ENCODE peak calls at places on chromosomes 2 and 18, in four cellular contexts. P is A549, V is HCT116, L is IMR-90. S is an unnamed sample.

GRCh38 chr2:219570924-219571310 is 422 bp downstream of the OBSL1 start:
- DNase-seq in L (peak), P (no peak), V (no peak), S (no peak)

GRCh38 chr2:15772196-15772595 is 168.2 kb upstream of the MYCN start:
- DNase-seq in P (no peak), V (no peak), L (no peak), S (no peak)

GRCh38 chr18:14920976-14921375 is 173.0 kb downstream of the ANKRD30B start:
- DNase-seq in P (no peak), L (no peak), V (no peak), S (no peak)

GRCh38 chr2:42102606-42103450 is 55.0 kb downstream of the PKDCC start:
- DNase-seq in L (no peak), V (no peak), P (no peak), S (peak)

GRCh38 chr2:174777334-174777733 is 13.1 kb upstream of the CHRNA1 start:
- DNase-seq in V (no peak), P (no peak), L (peak), S (no peak)

GRCh38 chr2:45964226-45964841 is 312.9 kb downstream of the PRKCE start:
- DNase-seq in L (peak), P (peak), V (peak), S (peak)

GRCh38 chr2:101625387-101625786 is 72.1 kb upstream of the MAP4K4 start:
- DNase-seq in P (no peak), V (no peak), L (peak), S (no peak)

GRCh38 chr2:25505630-25506029 is 163.9 kb upstream of the DNMT3A start:
- DNase-seq in P (no peak), L (peak), V (no peak), S (no peak)

GRCh38 chr18:13577091-13577697 is 149.2 kb downstream of the FAM210A start:
- DNase-seq in P (no peak), V (no peak), L (peak), S (no peak)

GRCh38 chr2:72148391-72148974 is 821 bp upstream of the CYP26B1 start:
- DNase-seq in P (peak), V (no peak), L (no peak), S (no peak)

GRCh38 chr2:47004905-47005495 is 89.4 kb upstream of the MCFD2 start:
- DNase-seq in V (no peak), L (no peak), P (no peak), S (peak)

GRCh38 chr2:86037141-86037794 is 68.4 kb downstream of the POLR1A start:
- DNase-seq in V (no peak), L (peak), P (no peak), S (peak)

GRCh38 chr18:22228930-22229329 is 59.5 kb downstream of the GATA6 start:
- DNase-seq in L (peak), V (no peak), P (no peak), S (no peak)

GRCh38 chr2:219344756-219345458 is 12.4 kb upstream of the RESP18 start:
- DNase-seq in V (no peak), L (peak), P (no peak), S (peak)

GRCh38 chr18:79884296-79884962 is 67.0 kb downstream of the SLC66A2 start:
- DNase-seq in P (no peak), V (no peak), L (no peak), S (no peak)

GRCh38 chr18:23523429-23524212 is 20.3 kb downstream of the RMC1 start:
- DNase-seq in L (peak), V (no peak), P (no peak), S (no peak)

GRCh38 chr2:217934321-217935131 is 68.3 kb downstream of the TNS1 start:
- DNase-seq in L (peak), V (no peak), P (peak), S (peak)

GRCh38 chr2:31420936-31421335 is 6.4 kb upstream of the XDH start:
- DNase-seq in L (no peak), P (no peak), V (no peak), S (no peak)

GRCh38 chr2:108169982-108170625 is 69.7 kb upstream of the SULT1C3 start:
- DNase-seq in P (peak), V (no peak), L (peak), S (no peak)

GRCh38 chr2:238425505-238425978 is 1.2 kb upstream of the ASB1 start:
- DNase-seq in P (no peak), V (no peak), L (no peak), S (no peak)

GRCh38 chr2:17869128-17869527 is 9.3 kb upstream of the KCNS3 start:
- DNase-seq in L (peak), V (peak), P (peak), S (no peak)

GRCh38 chr2:54773233-54773632 is 49.8 kb downstream of the EML6 start:
- DNase-seq in V (no peak), L (no peak), P (no peak), S (no peak)

GRCh38 chr2:238569415-238570195 is 142.9 kb downstream of the ASB1 start:
- DNase-seq in V (no peak), P (no peak), L (no peak), S (peak)

GRCh38 chr2:213443952-213444351 is 159.7 kb downstream of the SPAG16 start:
- DNase-seq in P (no peak), V (no peak), L (no peak), S (no peak)

GRCh38 chr2:85751627-85752026 is 2.2 kb upstream of the ATOH8 start:
- DNase-seq in P (no peak), L (no peak), V (no peak), S (no peak)

GRCh38 chr2:71361631-71362030 is 30.0 kb downstream of the ZNF638 start:
- DNase-seq in P (no peak), L (no peak), V (no peak), S (no peak)

GRCh38 chr2:11101430-11101829 is 53.8 kb upstream of the SLC66A3 start:
- DNase-seq in P (no peak), L (no peak), V (no peak), S (no peak)

GRCh38 chr18:29457316-29457715 is 1280.4 kb upstream of the CDH2 start:
- DNase-seq in L (no peak), P (no peak), V (peak), S (no peak)

GRCh38 chr18:59870623-59871130 is 29.1 kb upstream of the PMAIP1 start:
- DNase-seq in P (no peak), V (no peak), L (peak), S (no peak)

GRCh38 chr2:160425394-160425793 is 68.2 kb downstream of the RBMS1 start:
- DNase-seq in P (no peak), L (peak), V (no peak), S (no peak)

GRCh38 chr2:100786297-100786658 is 33.7 kb upstream of the NPAS2 start:
- DNase-seq in L (peak), V (no peak), P (peak), S (peak)

GRCh38 chr2:18829331-18829902 is 240.0 kb upstream of the NT5C1B start:
- DNase-seq in V (no peak), P (peak), L (peak), S (no peak)

GRCh38 chr18:9741821-9742541 is 33.9 kb downstream of the RAB31 start:
- DNase-seq in P (peak), V (no peak), L (no peak), S (no peak)

GRCh38 chr2:74498500-74499268 is 719 bp downstream of the LBX2 start:
- DNase-seq in L (no peak), V (no peak), P (peak), S (peak)

GRCh38 chr2:74496997-74497776 is 2.2 kb downstream of the LBX2 start:
- DNase-seq in L (no peak), P (no peak), V (no peak), S (no peak)

GRCh38 chr2:74499940-74500577 is 656 bp upstream of the LBX2 start:
- DNase-seq in L (no peak), V (no peak), P (no peak), S (no peak)

GRCh38 chr2:74499269-74499939 is at the start of gene LBX2:
- DNase-seq in V (no peak), L (no peak), P (no peak), S (no peak)

DNA sequence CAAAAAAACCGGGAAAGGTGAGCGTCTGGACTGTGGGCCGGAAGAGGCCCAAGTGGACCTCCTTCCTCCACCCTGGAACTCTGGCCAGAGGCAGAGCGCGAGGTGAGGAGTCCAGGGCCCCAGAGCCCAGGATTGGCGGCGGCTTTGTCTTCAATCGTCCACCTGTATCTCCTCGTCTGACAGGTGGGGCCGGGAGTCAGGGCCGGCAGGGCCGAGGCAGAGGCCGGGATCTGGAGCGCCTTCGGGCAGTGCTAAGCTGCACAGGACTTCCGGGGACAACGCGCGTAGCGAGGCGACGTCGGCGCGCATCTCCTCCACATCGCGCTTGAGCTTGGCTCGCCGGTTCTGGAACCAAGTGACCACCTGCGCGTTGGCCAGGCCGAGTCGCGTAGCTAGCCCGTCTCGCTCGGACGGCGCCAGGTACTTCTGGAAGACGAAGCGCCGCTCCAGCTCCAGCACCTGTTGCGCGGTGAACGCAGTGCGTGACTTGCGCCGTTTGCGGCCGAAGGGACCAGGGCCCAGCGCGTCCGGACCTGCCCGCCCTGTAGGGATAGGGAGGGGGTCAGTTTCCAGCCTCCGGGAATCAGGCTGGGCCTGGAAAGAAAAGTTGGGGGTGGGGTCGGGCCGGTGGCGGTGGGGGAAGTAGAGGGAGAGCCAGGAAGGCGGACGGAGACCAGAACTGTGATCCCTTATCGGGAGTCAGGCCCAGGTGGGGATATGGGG is 1.5 kb downstream of the LBX2 start:
- DNase-seq in L (no peak), P (no peak), V (no peak), S (peak)
- TF ChIP-seq POLR2A in L (no peak), P (no peak), V (no peak), S (no peak)

DNA sequence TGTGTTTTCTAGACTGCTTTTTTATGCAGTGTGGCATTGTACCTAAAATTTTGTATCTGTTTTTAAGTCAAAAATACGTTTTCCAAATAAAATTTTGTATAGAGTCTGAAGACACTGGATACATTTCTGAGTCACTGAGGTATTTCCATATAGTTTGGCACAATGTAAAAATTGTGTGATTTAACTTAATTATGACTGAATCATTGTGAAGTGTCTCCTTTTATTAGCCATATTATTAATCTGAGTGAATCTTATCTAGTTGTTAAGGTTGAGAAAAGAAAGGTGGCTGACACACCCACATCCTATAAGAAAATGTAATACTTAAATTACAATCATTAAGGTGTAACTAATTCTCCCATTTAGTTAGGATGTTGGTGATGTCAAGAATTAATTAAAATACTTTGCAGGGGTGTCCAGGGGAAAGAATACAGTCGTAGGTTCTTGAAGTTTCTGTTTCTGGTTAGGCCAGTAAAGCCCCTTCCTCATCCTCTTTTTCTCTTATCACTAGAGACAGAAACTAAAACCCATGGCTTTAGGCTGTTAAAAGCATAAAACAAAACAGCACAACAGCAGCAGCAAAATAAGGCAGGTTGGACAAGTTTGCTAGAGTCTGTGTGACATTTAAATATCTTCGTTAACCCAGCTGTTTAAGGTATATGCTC is 71.6 kb downstream of the UBE2E3 start:
- DNase-seq in P (no peak), L (no peak), V (no peak), S (no peak)
- H3K27ac ChIP-seq in P (no peak), L (no peak), V (no peak), S (no peak)

DNA sequence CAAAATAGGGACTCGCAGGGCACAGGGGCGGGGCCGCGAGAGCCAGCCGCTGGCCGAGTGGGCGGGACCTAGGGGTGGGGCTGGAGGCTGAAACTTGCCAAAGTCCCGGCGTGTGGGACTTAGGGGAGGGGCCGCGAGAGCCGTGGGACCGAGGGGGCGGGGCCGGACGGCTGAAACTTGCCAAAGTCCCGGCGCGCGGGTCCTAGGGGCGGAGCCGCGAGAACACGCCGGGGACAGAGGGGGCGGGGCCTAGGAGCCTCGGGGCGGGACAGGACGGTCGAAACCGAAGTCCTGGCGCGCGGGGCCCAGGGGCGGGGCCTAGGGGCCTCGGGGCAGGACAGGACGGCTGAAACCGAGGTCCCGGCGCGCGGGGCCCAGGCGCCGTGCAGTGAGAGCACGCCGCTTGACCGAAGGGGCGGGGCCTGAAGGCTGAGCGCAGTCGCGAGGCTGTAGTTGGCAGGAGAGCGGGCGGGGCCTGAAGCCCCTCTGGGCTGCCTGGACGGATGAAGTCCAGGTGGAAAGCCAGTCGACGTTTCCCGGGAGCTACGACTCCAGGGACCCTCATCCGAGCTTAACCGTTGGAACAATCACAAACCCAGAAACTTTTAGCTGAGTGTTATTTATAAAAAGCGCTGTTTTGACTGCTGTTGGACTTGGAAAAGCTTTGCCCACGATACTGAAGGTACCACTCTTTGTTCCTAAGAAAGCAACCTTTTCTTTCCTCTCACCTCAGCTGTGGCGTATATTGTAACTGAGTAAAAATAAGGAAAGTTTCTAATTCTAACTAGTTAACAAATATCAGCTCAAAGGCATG is 475 bp upstream of the BARD1 start:
- DNase-seq in L (peak), P (peak), V (peak), S (peak)
- TF ChIP-seq POLR2A in L (no peak), P (peak), V (no peak), S (no peak)

DNA sequence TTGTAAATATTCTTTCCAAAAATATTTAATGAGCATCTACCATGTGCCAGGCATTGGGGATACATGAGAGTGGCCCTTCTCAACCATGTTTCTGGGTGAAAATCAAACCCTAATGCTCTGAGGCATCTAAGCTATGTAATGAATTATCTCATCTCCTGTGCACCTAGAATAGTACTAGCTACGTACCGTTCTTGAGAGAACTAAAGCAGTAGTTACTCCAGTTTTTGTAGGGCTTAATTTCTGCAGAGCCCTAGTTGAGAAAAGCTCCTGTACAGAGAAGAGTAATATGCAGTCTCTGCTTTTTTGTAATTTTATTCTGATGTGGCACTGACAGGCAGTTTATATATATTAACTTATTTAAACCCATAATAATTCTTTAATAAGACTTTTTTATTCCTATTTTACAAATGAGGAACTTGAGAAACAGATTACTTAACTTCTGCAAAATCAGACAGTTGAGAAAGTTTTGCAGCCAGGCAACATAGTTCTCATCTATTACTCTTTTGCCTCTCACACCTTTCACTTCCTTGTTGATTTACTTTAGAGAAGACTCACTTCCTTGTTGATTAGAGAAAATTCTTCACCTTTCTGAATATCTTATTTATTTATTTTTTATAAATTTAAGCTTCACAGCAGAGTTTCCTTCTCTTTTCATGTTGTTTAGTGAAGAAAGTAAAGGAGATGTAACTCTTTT is 3.1 kb downstream of the SPOPL start:
- DNase-seq in L (no peak), P (no peak), V (no peak), S (no peak)
- H3K27ac ChIP-seq in L (no peak), P (no peak), V (no peak), S (no peak)

DNA sequence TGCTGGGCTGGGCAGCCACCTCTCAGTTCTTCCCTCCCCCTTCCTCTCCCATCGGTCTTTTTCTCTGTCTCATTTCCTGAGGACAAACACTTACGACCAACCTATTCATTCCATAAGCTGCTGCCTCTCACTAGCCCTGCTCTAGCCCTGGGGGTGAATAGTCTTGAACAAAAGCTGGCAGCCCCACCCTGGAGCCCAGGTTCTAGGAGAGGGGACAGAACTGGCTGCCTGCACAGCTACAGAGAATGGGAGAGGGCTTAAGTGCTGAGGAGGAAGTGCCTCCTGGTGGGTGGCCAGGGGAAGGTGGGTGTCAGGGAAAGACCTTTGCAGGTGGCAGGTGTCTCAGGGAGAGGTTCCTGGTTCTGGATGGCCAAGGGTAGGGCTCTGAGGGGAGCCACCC is 22.8 kb downstream of the ANO7 start:
- DNase-seq in L (no peak), V (no peak), P (no peak), S (no peak)
- TF ChIP-seq POLR2A in L (no peak), V (no peak), P (no peak), S (no peak)

DNA sequence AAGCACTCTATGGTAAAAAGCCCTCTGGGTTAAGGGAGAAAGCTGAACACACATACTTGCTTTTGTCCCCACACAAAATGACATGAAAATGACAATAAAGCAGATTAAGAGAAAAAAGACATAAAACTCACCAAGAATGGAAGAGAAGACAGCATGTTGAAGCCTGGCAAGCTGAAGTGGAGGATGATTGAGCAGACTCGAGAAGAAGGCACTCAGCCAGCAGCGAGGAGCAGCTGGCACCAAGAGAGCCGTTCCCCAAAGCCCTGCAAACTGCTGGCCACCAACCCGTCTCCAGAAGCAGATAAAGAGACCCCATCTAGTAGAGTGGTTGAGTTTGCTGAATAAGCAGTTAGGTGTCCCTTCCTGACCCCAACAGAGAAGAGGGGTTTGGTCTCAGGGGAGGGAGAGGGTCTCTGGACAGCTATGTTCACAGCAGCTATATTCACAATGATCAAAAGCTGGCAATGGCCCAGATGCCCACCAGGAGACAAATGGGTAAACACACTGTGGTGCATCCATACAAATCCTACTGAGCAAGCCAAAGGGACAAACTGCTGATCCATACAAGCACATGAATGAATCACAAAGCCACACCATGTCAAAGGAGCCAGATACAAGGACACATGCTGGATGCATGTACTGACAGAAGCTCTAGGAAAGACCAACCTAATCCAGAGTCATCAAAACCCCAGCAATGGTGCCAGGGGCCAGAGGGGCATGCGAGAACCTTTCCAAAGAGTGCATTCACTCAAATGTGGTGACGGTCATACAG is 36.9 kb downstream of the FAM168B start:
- DNase-seq in V (no peak), L (no peak), P (no peak), S (peak)
- H3K27ac ChIP-seq in V (no peak), L (peak), P (no peak), S (no peak)

DNA sequence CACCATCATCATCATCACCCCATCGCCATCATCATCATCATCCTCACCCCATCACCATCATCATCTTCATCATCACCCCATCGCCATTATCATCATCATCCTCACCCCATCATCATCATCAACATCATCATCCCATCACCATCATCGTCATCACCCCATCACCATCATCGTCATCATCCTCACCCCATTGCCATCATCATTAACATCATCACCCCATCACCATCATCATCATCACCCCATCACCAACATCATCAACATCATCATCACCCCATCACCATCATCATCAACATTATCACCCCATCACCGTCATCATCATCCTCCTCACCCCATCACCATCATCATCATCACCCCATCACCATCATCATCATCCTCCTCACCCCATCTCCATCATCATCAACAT is 151.0 kb downstream of the DNER start:
- DNase-seq in V (no peak), L (no peak), P (no peak), S (no peak)
- TF ChIP-seq POLR2A in V (no peak), L (no peak), P (peak), S (no peak)